ENCODE peak calls at places on chromosomes 5 and 9, in nine cellular contexts. One of them, this sample, is unnamed.

GRCh38 chr9:133972041-133972970 is 19.8 kb downstream of the VAV2 start:
- DNase-seq in GM23338: no peak
- DNase-seq in HepG2: no peak
- DNase-seq in K562: no peak
- DNase-seq in Panc1: no peak
- DNase-seq in GM12878: no peak
- DNase-seq in A549: no peak
- DNase-seq in HCT116: no peak
- DNase-seq in SK-N-SH: no peak
- DNase-seq in this sample: no peak

GRCh38 chr9:129704797-129705196 is 39.4 kb downstream of the PRRX2 start:
- DNase-seq in Panc1: no peak
- DNase-seq in GM12878: no peak
- DNase-seq in K562: no peak
- DNase-seq in GM23338: no peak
- DNase-seq in HepG2: no peak
- DNase-seq in A549: no peak
- DNase-seq in HCT116: no peak
- DNase-seq in SK-N-SH: peak; percentile 61
- DNase-seq in this sample: peak; percentile 32

GRCh38 chr9:135552698-135553161 is 6.8 kb downstream of the OBP2A start:
- DNase-seq in HCT116: no peak
- DNase-seq in GM12878: no peak
- DNase-seq in Panc1: no peak
- DNase-seq in GM23338: peak; percentile 27
- DNase-seq in A549: no peak
- DNase-seq in SK-N-SH: no peak
- DNase-seq in HepG2: no peak
- DNase-seq in K562: peak; percentile 56
- DNase-seq in this sample: no peak

GRCh38 chr5:150624334-150625163 is 15.9 kb upstream of the SYNPO start:
- DNase-seq in K562: peak; percentile 76
- DNase-seq in HepG2: no peak
- DNase-seq in A549: peak; percentile 70
- DNase-seq in HCT116: no peak
- DNase-seq in GM23338: peak; percentile 71
- DNase-seq in GM12878: no peak
- DNase-seq in Panc1: no peak
- DNase-seq in SK-N-SH: peak; percentile 91
- DNase-seq in this sample: no peak

GRCh38 chr5:139633295-139634027 is 14.7 kb upstream of the CXXC5 start:
- DNase-seq in K562: peak; percentile 76
- DNase-seq in SK-N-SH: peak; percentile 77
- DNase-seq in GM12878: no peak
- DNase-seq in Panc1: peak; percentile 79
- DNase-seq in GM23338: peak; percentile 82
- DNase-seq in A549: peak; percentile 77
- DNase-seq in HCT116: no peak
- DNase-seq in HepG2: peak; percentile 76
- DNase-seq in this sample: no peak

GRCh38 chr9:70257991-70258691 is 637 bp upstream of the SMC5 start:
- DNase-seq in K562: peak; percentile 14
- DNase-seq in HCT116: peak; percentile 0
- DNase-seq in A549: no peak
- DNase-seq in GM23338: peak; percentile 70
- DNase-seq in HepG2: peak; percentile 26
- DNase-seq in Panc1: no peak
- DNase-seq in GM12878: no peak
- DNase-seq in SK-N-SH: peak; percentile 30
- DNase-seq in this sample: no peak

GRCh38 chr9:70477146-70477745 is 62.8 kb upstream of the KLF9 start:
- DNase-seq in A549: no peak
- DNase-seq in K562: no peak
- DNase-seq in SK-N-SH: no peak
- DNase-seq in GM12878: no peak
- DNase-seq in HepG2: no peak
- DNase-seq in Panc1: no peak
- DNase-seq in HCT116: no peak
- DNase-seq in GM23338: no peak
- DNase-seq in this sample: no peak

GRCh38 chr9:19516348-19516747 is 107.5 kb downstream of the ACER2 start:
- DNase-seq in GM23338: no peak
- DNase-seq in HCT116: no peak
- DNase-seq in A549: no peak
- DNase-seq in HepG2: no peak
- DNase-seq in SK-N-SH: no peak
- DNase-seq in GM12878: no peak
- DNase-seq in K562: no peak
- DNase-seq in Panc1: no peak
- DNase-seq in this sample: no peak

GRCh38 chr5:21680661-21681060 is 1172.5 kb downstream of the CDH12 start:
- DNase-seq in HepG2: no peak
- DNase-seq in K562: no peak
- DNase-seq in Panc1: no peak
- DNase-seq in HCT116: no peak
- DNase-seq in SK-N-SH: no peak
- DNase-seq in GM23338: no peak
- DNase-seq in A549: no peak
- DNase-seq in GM12878: no peak
- DNase-seq in this sample: no peak

GRCh38 chr9:109497193-109498165 is 628 bp downstream of the PTPN3 start:
- DNase-seq in K562: no peak
- DNase-seq in HCT116: no peak
- DNase-seq in HepG2: no peak
- DNase-seq in A549: peak; percentile 62
- DNase-seq in Panc1: no peak
- DNase-seq in GM23338: peak; percentile 28
- DNase-seq in SK-N-SH: peak; percentile 63
- DNase-seq in GM12878: no peak
- DNase-seq in this sample: no peak

GRCh38 chr9:111136180-111136579 is 97.9 kb upstream of the LPAR1 start:
- DNase-seq in HepG2: no peak
- DNase-seq in Panc1: no peak
- DNase-seq in A549: no peak
- DNase-seq in GM12878: no peak
- DNase-seq in HCT116: no peak
- DNase-seq in GM23338: no peak
- DNase-seq in SK-N-SH: no peak
- DNase-seq in K562: no peak
- DNase-seq in this sample: no peak

GRCh38 chr5:1195916-1196315 is 5.5 kb upstream of the SLC6A19 start:
- DNase-seq in K562: no peak
- DNase-seq in HepG2: no peak
- DNase-seq in Panc1: no peak
- DNase-seq in A549: no peak
- DNase-seq in GM12878: no peak
- DNase-seq in GM23338: no peak
- DNase-seq in HCT116: no peak
- DNase-seq in SK-N-SH: no peak
- DNase-seq in this sample: no peak

GRCh38 chr5:16673241-16673998 is 56.6 kb upstream of the RETREG1 start:
- DNase-seq in Panc1: no peak
- DNase-seq in HCT116: no peak
- DNase-seq in A549: no peak
- DNase-seq in SK-N-SH: no peak
- DNase-seq in GM12878: no peak
- DNase-seq in GM23338: no peak
- DNase-seq in K562: no peak
- DNase-seq in HepG2: no peak
- DNase-seq in this sample: no peak

GRCh38 chr5:80885698-80886000 is 74.5 kb upstream of the RASGRF2 start:
- DNase-seq in HCT116: no peak
- DNase-seq in HepG2: peak; percentile 74
- DNase-seq in SK-N-SH: no peak
- DNase-seq in GM12878: no peak
- DNase-seq in K562: no peak
- DNase-seq in GM23338: peak; percentile 10
- DNase-seq in Panc1: no peak
- DNase-seq in A549: no peak
- DNase-seq in this sample: no peak

GRCh38 chr5:64330728-64331231 is 165.1 kb downstream of the RNF180 start:
- DNase-seq in HepG2: no peak
- DNase-seq in A549: no peak
- DNase-seq in HCT116: no peak
- DNase-seq in GM12878: no peak
- DNase-seq in GM23338: no peak
- DNase-seq in K562: no peak
- DNase-seq in Panc1: no peak
- DNase-seq in SK-N-SH: no peak
- DNase-seq in this sample: no peak

GRCh38 chr5:142726188-142726731 is 40.4 kb upstream of the FGF1 start:
- DNase-seq in SK-N-SH: no peak
- DNase-seq in HepG2: no peak
- DNase-seq in K562: no peak
- DNase-seq in GM23338: no peak
- DNase-seq in A549: no peak
- DNase-seq in Panc1: no peak
- DNase-seq in HCT116: no peak
- DNase-seq in GM12878: peak; percentile 40
- DNase-seq in this sample: no peak

GRCh38 chr5:3394046-3394597 is 201.5 kb upstream of the IRX1 start:
- DNase-seq in HepG2: no peak
- DNase-seq in Panc1: no peak
- DNase-seq in SK-N-SH: no peak
- DNase-seq in GM23338: no peak
- DNase-seq in GM12878: no peak
- DNase-seq in A549: no peak
- DNase-seq in K562: no peak
- DNase-seq in HCT116: no peak
- DNase-seq in this sample: no peak

GRCh38 chr5:43536972-43537371 is 19.9 kb downstream of the PAIP1 start:
- DNase-seq in GM12878: no peak
- DNase-seq in A549: no peak
- DNase-seq in Panc1: no peak
- DNase-seq in SK-N-SH: no peak
- DNase-seq in K562: no peak
- DNase-seq in HepG2: no peak
- DNase-seq in HCT116: no peak
- DNase-seq in GM23338: no peak
- DNase-seq in this sample: no peak

GRCh38 chr9:28598396-28598795 is 1025.1 kb upstream of the C9orf72 start:
- DNase-seq in Panc1: no peak
- DNase-seq in A549: no peak
- DNase-seq in GM23338: peak; percentile 7
- DNase-seq in K562: no peak
- DNase-seq in GM12878: no peak
- DNase-seq in HepG2: no peak
- DNase-seq in SK-N-SH: peak; percentile 3
- DNase-seq in HCT116: no peak
- DNase-seq in this sample: no peak
- TF ChIP-seq REST in Panc1: no peak
- TF ChIP-seq REST in A549: no peak
- TF ChIP-seq REST in GM23338: no peak
- TF ChIP-seq REST in K562: no peak
- TF ChIP-seq REST in GM12878: no peak
- TF ChIP-seq REST in HepG2: no peak
- TF ChIP-seq REST in SK-N-SH: no peak
- TF ChIP-seq REST in HCT116: no peak
- TF ChIP-seq REST in this sample: no peak

DNA sequence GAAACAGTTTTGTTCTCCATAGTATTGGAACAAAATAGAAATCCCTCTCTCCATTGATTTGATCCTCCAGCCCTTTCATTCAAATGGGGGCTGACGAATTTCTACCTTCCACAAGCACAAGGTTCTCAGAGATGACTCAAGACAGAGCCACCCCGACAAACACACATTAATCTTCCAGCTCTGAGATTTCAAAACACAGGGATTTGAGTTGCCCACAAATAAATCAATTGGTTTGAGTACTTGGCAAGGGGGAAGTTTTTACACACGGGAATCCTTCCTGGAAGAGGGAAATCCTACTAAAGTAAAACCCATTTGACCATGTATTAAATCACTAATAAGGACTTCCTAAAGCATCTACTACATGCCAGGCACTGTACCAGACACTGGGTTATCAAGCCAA is 5.4 kb downstream of the ADRA1B start:
- DNase-seq in HCT116: no peak
- DNase-seq in Panc1: no peak
- DNase-seq in GM23338: no peak
- DNase-seq in SK-N-SH: no peak
- DNase-seq in K562: no peak
- DNase-seq in A549: no peak
- DNase-seq in HepG2: no peak
- DNase-seq in GM12878: no peak
- DNase-seq in this sample: no peak
- TF ChIP-seq REST in HCT116: no peak
- TF ChIP-seq REST in Panc1: no peak
- TF ChIP-seq REST in GM23338: no peak
- TF ChIP-seq REST in SK-N-SH: no peak
- TF ChIP-seq REST in K562: no peak
- TF ChIP-seq REST in A549: no peak
- TF ChIP-seq REST in HepG2: no peak
- TF ChIP-seq REST in GM12878: no peak
- TF ChIP-seq REST in this sample: no peak

DNA sequence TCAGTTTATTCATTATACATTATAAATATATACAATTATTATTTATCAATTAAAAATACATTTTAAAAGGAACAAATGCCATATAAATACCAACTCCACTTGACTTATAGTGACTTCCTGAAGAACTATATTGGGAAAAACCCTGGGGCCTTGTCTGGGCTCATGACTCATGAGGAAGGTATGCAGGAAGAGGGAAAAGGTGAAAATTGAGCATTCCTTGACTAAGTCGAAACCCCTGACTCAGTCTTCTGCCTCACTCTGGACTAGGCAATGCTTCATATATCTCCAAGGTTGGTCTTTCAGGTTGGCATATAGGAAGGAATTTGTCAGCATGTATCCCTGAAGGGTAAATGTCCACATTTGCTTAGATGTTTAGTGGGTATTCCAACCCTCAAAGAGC is 78.5 kb downstream of the SH3TC2 start:
- DNase-seq in A549: no peak
- DNase-seq in GM23338: peak; percentile 60
- DNase-seq in HepG2: no peak
- DNase-seq in K562: no peak
- DNase-seq in Panc1: peak; percentile 51
- DNase-seq in HCT116: peak; percentile 77
- DNase-seq in GM12878: no peak
- DNase-seq in SK-N-SH: no peak
- DNase-seq in this sample: no peak
- TF ChIP-seq REST in A549: no peak
- TF ChIP-seq REST in GM23338: no peak
- TF ChIP-seq REST in HepG2: no peak
- TF ChIP-seq REST in K562: no peak
- TF ChIP-seq REST in Panc1: no peak
- TF ChIP-seq REST in HCT116: no peak
- TF ChIP-seq REST in GM12878: no peak
- TF ChIP-seq REST in SK-N-SH: no peak
- TF ChIP-seq REST in this sample: no peak

DNA sequence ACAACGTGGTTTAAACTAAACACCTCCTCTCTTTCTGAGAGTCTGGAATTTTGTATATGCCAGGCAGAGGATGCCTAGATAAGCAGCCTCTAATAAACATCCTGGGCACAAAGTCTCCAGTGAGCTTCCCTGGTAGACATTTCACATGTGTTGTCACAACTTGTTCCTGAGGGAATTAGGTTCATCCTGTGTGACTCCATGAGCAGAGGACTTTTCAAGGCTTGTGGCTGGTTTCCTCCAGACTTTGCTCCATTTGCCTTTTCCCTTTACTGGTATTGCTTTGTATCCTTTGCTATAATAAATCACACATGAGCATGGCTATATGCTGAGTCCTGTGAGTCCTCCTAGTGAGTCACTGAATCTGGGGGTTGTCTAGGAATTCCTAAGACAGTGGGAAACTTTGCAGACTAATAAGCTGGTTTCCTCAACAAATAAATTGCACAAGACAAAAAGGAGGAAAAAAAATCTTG is 77.4 kb downstream of the NR2F1-AS1 start:
- DNase-seq in K562: no peak
- DNase-seq in A549: peak; percentile 1
- DNase-seq in GM23338: no peak
- DNase-seq in HepG2: peak; percentile 3
- DNase-seq in Panc1: no peak
- DNase-seq in HCT116: no peak
- DNase-seq in SK-N-SH: no peak
- DNase-seq in GM12878: no peak
- DNase-seq in this sample: no peak
- TF ChIP-seq REST in K562: no peak
- TF ChIP-seq REST in A549: no peak
- TF ChIP-seq REST in GM23338: no peak
- TF ChIP-seq REST in HepG2: no peak
- TF ChIP-seq REST in Panc1: no peak
- TF ChIP-seq REST in HCT116: no peak
- TF ChIP-seq REST in SK-N-SH: no peak
- TF ChIP-seq REST in GM12878: no peak
- TF ChIP-seq REST in this sample: no peak